ENCODE peak calls at places on chromosomes 2 and 18, in four cellular contexts. J is stimulated activated CD4-positive, alpha-beta T cell treated with anti-CD3 and anti-CD28 coated beads, TNF-alpha, amount 100 ng/mL, for 4 hours; Y is ureter; S is substantia nigra. X is an unnamed sample.

GRCh38 chr2:135607561-135607960 is 76.3 kb downstream of the R3HDM1 start:
- DNase-seq in Y (no peak), S (no peak), J (no peak), X (no peak)

GRCh38 chr18:57819671-57820460 is 16.8 kb upstream of the ATP8B1 start:
- DNase-seq in Y (peak), S (no peak), J (no peak), X (no peak)

GRCh38 chr2:185227391-185227790 is 511.2 kb upstream of the FSIP2 start:
- DNase-seq in J (no peak), S (no peak), Y (no peak), X (no peak)

GRCh38 chr2:99607454-99607853 is 117.6 kb upstream of the REV1 start:
- DNase-seq in S (no peak), Y (no peak), J (no peak), X (no peak)

GRCh38 chr2:20494246-20494645 is 47.4 kb downstream of the RHOB start:
- DNase-seq in J (no peak), Y (no peak), S (no peak), X (no peak)

GRCh38 chr2:86556508-86556907 is 6.7 kb downstream of the CHMP3 start:
- DNase-seq in Y (no peak), S (no peak), J (no peak), X (no peak)

GRCh38 chr18:23926590-23926989 is 88.0 kb upstream of the TTC39C start:
- DNase-seq in J (no peak), Y (no peak), S (no peak), X (no peak)

GRCh38 chr2:231321021-231321420 is 74.5 kb upstream of the B3GNT7 start:
- DNase-seq in Y (peak), S (peak), J (no peak), X (no peak)

GRCh38 chr18:77127769-77128671 is 4.6 kb downstream of the MBP start:
- DNase-seq in Y (no peak), S (no peak), J (no peak), X (no peak)

GRCh38 chr2:10876963-10877362 is 34.8 kb upstream of the KCNF1 start:
- DNase-seq in Y (no peak), J (no peak), S (no peak), X (no peak)

GRCh38 chr2:28080911-28081310 is 190.4 kb downstream of the BABAM2 start:
- DNase-seq in Y (no peak), S (no peak), J (no peak), X (no peak)

GRCh38 chr2:112001942-112002341 is 53.1 kb upstream of the TMEM87B start:
- DNase-seq in S (no peak), J (no peak), Y (no peak), X (no peak)

GRCh38 chr2:196617430-196617829 is 22.1 kb upstream of the CCDC150 start:
- DNase-seq in S (no peak), J (no peak), Y (no peak), X (no peak)

GRCh38 chr2:73111300-73112025 is 1.3 kb downstream of the RAB11FIP5 start:
- DNase-seq in S (no peak), J (no peak), Y (no peak), X (no peak)

GRCh38 chr2:183630964-183631363 is 506.7 kb downstream of the NUP35 start:
- DNase-seq in J (no peak), Y (no peak), S (no peak), X (no peak)

GRCh38 chr18:44771957-44772917 is 91.5 kb downstream of the SETBP1 start:
- DNase-seq in S (no peak), J (no peak), Y (no peak), X (no peak)

GRCh38 chr2:110657721-110658305 is 20.1 kb downstream of the BUB1 start:
- DNase-seq in J (no peak), S (no peak), Y (no peak), X (no peak)

GRCh38 chr18:63131106-63131943 is 188.2 kb downstream of the BCL2 start:
- DNase-seq in S (peak), J (peak), Y (peak), X (peak)

GRCh38 chr18:75231053-75231406 is 20.4 kb downstream of the TSHZ1 start:
- DNase-seq in Y (peak), J (no peak), S (no peak), X (no peak)

GRCh38 chr2:179536185-179536584 is 271.6 kb upstream of the SESTD1 start:
- DNase-seq in J (no peak), S (no peak), Y (no peak), X (no peak)

GRCh38 chr2:203396667-203397066 is 68.5 kb downstream of the ABI2 start:
- DNase-seq in J (no peak), S (no peak), Y (no peak), X (no peak)

GRCh38 chr2:37585295-37585908 is 86.0 kb downstream of the CDC42EP3 start:
- DNase-seq in Y (no peak), S (no peak), J (peak), X (peak)

X was measured in activated effector memory CD4-positive, alpha-beta T cell treated with Interleukin-2 at 50 U/mL for 16 hours.